ENCODE peak calls at places on chromosomes 1 and 21, in five cellular contexts. Q, Z, A, Y and E are unnamed samples.

GRCh38 chr1:84089470-84090261 is 54.4 kb upstream of the PRKACB start:
- DNase-seq in A (no peak), Y (no peak), Q (peak), Z (no peak), E (no peak)

GRCh38 chr1:45785583-45785982 is 17.8 kb upstream of the MAST2 start:
- DNase-seq in Y (no peak), A (no peak), Z (no peak), Q (no peak), E (no peak)

GRCh38 chr1:18344755-18345154 is 136.0 kb upstream of the KLHDC7A start:
- DNase-seq in Z (no peak), A (no peak), Q (no peak), Y (no peak), E (no peak)

GRCh38 chr1:155609515-155610256 is at the start of gene MSTO1:
- DNase-seq in A (peak), Y (peak), Z (peak), Q (peak), E (peak)

GRCh38 chr1:243473281-243474210 is 217.7 kb downstream of the SDCCAG8 start:
- DNase-seq in A (no peak), Q (no peak), Z (no peak), Y (no peak), E (no peak)

GRCh38 chr21:42409366-42409765 is 5.7 kb downstream of the UBASH3A start:
- DNase-seq in Q (no peak), Z (no peak), Y (no peak), A (no peak), E (no peak)

GRCh38 chr1:172647987-172648386 is 10.9 kb upstream of the FASLG start:
- DNase-seq in Q (no peak), Y (no peak), A (no peak), Z (no peak), E (no peak)

GRCh38 chr1:35718492-35719336 is at the start of gene C1orf216:
- DNase-seq in Z (peak), Q (peak), A (peak), Y (peak), E (peak)

GRCh38 chr1:172109357-172109756 is 268.1 kb downstream of the DNM3 start:
- DNase-seq in Y (no peak), Q (no peak), Z (no peak), A (no peak), E (no peak)

GRCh38 chr21:17388226-17388625 is 124.6 kb upstream of the CXADR start:
- DNase-seq in Y (no peak), A (no peak), Z (no peak), Q (no peak), E (no peak)

GRCh38 chr1:25890249-25891034 is 14.9 kb upstream of the PAQR7 start:
- DNase-seq in Y (peak), A (no peak), Z (peak), Q (peak), E (no peak)

GRCh38 chr1:206445861-206446495 is 24.3 kb upstream of the IKBKE start:
- DNase-seq in A (no peak), Z (no peak), Y (no peak), Q (no peak), E (no peak)

DNA sequence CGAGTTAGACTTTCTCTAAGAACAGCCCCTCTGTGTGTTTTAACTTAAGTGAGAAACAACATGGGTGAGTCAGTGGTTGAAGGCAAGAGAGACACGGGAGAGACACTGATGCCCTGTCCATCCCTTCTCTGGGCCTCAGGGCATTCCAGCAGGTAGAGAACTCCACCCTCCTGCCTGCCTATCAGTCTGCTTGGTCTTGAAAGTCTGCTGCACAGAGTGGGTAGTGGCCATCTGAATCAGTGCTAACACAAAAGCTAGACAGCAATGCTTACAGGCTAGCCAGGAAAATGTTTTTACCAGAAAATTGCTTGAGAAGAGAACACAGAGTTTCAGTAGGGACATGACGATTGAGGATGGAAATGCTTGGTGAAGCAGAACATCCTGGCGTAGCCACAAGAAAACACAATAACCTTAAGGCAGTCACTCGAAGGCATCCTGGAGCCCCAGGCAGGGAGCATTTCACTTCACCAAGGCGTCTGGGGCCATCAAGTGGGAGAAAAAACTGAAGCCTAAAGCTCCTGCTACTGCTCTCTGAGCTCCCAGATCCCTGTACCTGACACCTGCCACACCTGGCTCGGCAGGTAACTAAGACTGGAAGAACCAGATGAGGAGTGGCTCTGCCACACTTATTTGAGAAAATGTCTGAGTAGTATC is 17.9 kb upstream of the LBR start:
- DNase-seq in Y (peak), Q (no peak), Z (no peak), A (no peak), E (peak)
- TF ChIP-seq EP300 in Y (peak), Q (no peak), Z (no peak), A (no peak), E (no peak)

GRCh38 chr1:223224465-223224864 is 81.4 kb upstream of the TLR5 start:
- DNase-seq in Z (no peak), Q (no peak), A (no peak), Y (no peak), E (no peak)
- TF ChIP-seq EP300 in Z (no peak), Q (no peak), A (no peak), Y (no peak), E (no peak)

GRCh38 chr1:61119085-61119484 is 36.7 kb downstream of the NFIA start:
- DNase-seq in A (no peak), Y (no peak), Z (no peak), Q (peak), E (no peak)
- TF ChIP-seq EP300 in A (no peak), Y (no peak), Z (no peak), Q (no peak), E (no peak)

GRCh38 chr1:11653616-11654570 is at the start of gene FBXO2:
- DNase-seq in Y (peak), A (peak), Z (no peak), Q (no peak), E (no peak)
- TF ChIP-seq EP300 in Y (no peak), A (no peak), Z (no peak), Q (no peak), E (no peak)

DNA sequence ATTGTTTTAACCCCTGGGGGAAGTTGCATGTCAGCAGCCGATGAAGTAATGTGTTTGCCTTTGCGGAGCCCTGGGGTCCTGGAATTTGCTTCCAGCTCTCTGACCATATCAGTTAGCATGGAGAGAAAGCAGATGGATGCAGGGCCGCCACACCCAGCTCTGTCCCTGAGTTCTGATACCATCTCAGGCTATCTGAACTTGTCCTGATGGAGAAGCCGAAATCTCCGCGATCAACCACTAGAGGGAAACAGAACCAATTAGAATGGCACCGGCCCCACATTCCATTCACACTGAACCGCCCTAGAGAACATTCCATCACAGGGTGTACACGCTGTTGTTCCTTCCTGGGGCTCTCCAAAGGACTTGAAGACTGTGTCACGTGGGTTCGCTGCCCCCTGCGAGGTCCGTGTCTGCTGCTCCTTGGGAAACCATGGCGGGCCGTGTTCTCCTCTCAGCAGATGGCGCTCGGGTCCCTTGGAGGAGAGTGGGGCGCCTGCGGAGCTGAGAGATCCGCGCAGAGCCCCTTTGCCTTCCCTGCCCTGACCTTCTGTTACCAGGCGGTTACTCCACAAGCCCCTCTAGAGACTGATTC is 75.4 kb downstream of the ABCA4 start:
- DNase-seq in A (peak), Y (peak), Z (peak), Q (peak), E (peak)
- TF ChIP-seq EP300 in A (no peak), Y (no peak), Z (no peak), Q (no peak), E (no peak)

DNA sequence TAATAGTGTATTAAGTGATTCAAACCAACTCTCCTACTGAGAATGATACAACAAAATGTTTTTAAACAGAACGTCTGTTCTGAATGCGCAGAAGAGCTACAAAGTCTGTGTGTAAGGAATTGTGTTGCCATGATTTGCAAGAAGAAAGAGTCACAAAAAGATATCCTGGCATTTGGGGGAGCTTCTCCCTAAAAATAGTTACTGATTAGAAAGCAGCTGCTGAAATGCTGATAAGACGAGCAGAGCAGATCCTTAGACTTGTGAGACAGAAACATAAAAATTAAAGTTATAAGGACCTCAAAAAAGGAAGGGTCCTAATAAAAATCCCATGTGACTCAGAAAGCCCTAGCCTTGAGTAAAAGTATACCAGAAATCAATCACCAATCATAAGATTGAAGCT is 54.9 kb upstream of the CRB1 start:
- DNase-seq in A (no peak), Z (no peak), Q (no peak), Y (no peak), E (no peak)
- TF ChIP-seq EP300 in A (no peak), Z (no peak), Q (no peak), Y (no peak), E (no peak)

GRCh38 chr1:109136766-109137165 is 22.9 kb downstream of the ELAPOR1 start:
- DNase-seq in Z (no peak), A (no peak), Q (no peak), Y (peak), E (no peak)
- TF ChIP-seq EP300 in Z (no peak), A (no peak), Q (no peak), Y (peak), E (no peak)